ENCODE peak calls at places on chromosomes 6 and 20, in six cellular contexts. A is AG10803; R is breast epithelium; P is GM23338; Z is GM19239; V is effector CD4-positive, alpha-beta T cell. J is an unnamed sample.

GRCh38 chr6:166738361-166738760 is 111.3 kb upstream of the RPS6KA2 start:
- DNase-seq in P (no peak), V (no peak), R (no peak), A (no peak), Z (no peak), J (no peak)

GRCh38 chr6:47174502-47175023 is 132.4 kb upstream of the ADGRF1 start:
- DNase-seq in P (no peak), R (no peak), A (no peak), V (no peak), Z (no peak), J (no peak)

GRCh38 chr6:30363459-30363858 is 18.5 kb downstream of the RPP21 start:
- DNase-seq in Z (no peak), P (peak; percentile 20), R (no peak), V (no peak), A (no peak), J (no peak)

GRCh38 chr20:45934046-45934586 is 367 bp upstream of the PCIF1 start:
- DNase-seq in Z (no peak), P (peak; percentile 77), A (no peak), V (peak; percentile 40), R (peak; percentile 45), J (peak; percentile 71)

GRCh38 chr20:41423026-41423425 is 56.4 kb upstream of the EMILIN3 start:
- DNase-seq in A (peak; percentile 20), Z (no peak), R (no peak), P (no peak), V (no peak), J (no peak)

GRCh38 chr6:109073344-109074235 is 21.1 kb downstream of the SESN1 start:
- DNase-seq in V (peak; percentile 60), Z (no peak), R (no peak), A (peak; percentile 76), P (peak; percentile 86), J (no peak)

GRCh38 chr6:43923376-43924221 is 153.6 kb downstream of the VEGFA start:
- DNase-seq in R (no peak), V (no peak), A (peak; percentile 68), P (no peak), Z (no peak), J (no peak)

GRCh38 chr20:62356143-62356947 is 10.8 kb downstream of the LAMA5 start:
- DNase-seq in V (no peak), R (no peak), A (no peak), P (no peak), Z (no peak), J (no peak)

GRCh38 chr6:137313928-137314855 is 95.0 kb upstream of the IFNGR1 start:
- DNase-seq in Z (peak; percentile 23), P (peak; percentile 88), V (peak; percentile 61), A (peak; percentile 84), R (peak; percentile 46), J (peak; percentile 61)

GRCh38 chr20:21353236-21353635 is 44.1 kb downstream of the NKX2-4 start:
- DNase-seq in V (no peak), Z (no peak), A (peak; percentile 46), R (no peak), P (no peak), J (no peak)

GRCh38 chr20:38935967-38936407 is 9.8 kb downstream of the FAM83D start:
- DNase-seq in P (no peak), Z (no peak), A (no peak), R (no peak), V (no peak), J (no peak)

GRCh38 chr20:22523499-22524392 is 60.6 kb downstream of the FOXA2 start:
- DNase-seq in R (no peak), V (no peak), Z (no peak), A (no peak), P (no peak), J (no peak)

GRCh38 chr6:42453649-42454427 is 2.1 kb upstream of the TRERF1 start:
- DNase-seq in Z (no peak), P (peak; percentile 72), A (peak; percentile 61), V (no peak), R (no peak), J (peak; percentile 37)

GRCh38 chr20:1338801-1339200 is 9.9 kb upstream of the SDCBP2 start:
- DNase-seq in R (peak; percentile 4), A (peak; percentile 36), Z (no peak), V (no peak), P (no peak), J (no peak)

GRCh38 chr20:54292186-54292585 is 84.3 kb downstream of the PFDN4 start:
- DNase-seq in P (no peak), A (peak; percentile 15), V (no peak), Z (no peak), R (no peak), J (no peak)

GRCh38 chr20:36408219-36408618 is 102.1 kb downstream of the DLGAP4 start:
- DNase-seq in Z (no peak), R (no peak), V (no peak), A (peak; percentile 9), P (peak; percentile 24), J (peak; percentile 13)

GRCh38 chr20:9493818-9494217 is 20.6 kb upstream of the LAMP5 start:
- DNase-seq in P (no peak), V (no peak), A (no peak), Z (no peak), R (no peak), J (no peak)

GRCh38 chr20:42530855-42531674 is 658.6 kb downstream of the PTPRT start:
- DNase-seq in R (no peak), V (no peak), Z (peak; percentile 10), P (peak; percentile 13), A (peak; percentile 1), J (no peak)

GRCh38 chr6:1423578-1423977 is 34.2 kb downstream of the FOXF2 start:
- DNase-seq in V (no peak), A (no peak), R (no peak), P (no peak), Z (no peak), J (no peak)

GRCh38 chr20:45189067-45189611 is 14.4 kb downstream of the PI3 start:
- DNase-seq in P (no peak), A (no peak), R (no peak), Z (no peak), V (no peak), J (peak; percentile 40)

GRCh38 chr6:35485402-35485877 is 11.4 kb downstream of the TEAD3 start:
- DNase-seq in V (no peak), A (peak; percentile 64), R (peak; percentile 65), Z (no peak), P (peak; percentile 94), J (no peak)

J was measured in pancreas.